ENCODE peak calls at places on chromosomes 2 and 18, in ten cellular contexts. S, E, M, X, H, P, K, Q, I and T are unnamed samples.

GRCh38 chr2:36812196-36812595 is 115.7 kb downstream of the VIT start:
- DNase-seq in S (peak), E (no peak), M (no peak), X (no peak), H (no peak), P (no peak), K (no peak), Q (peak), I (no peak), T (peak)

GRCh38 chr2:37109523-37109922 is 25.2 kb downstream of the GPATCH11 start:
- DNase-seq in S (no peak), E (no peak), M (no peak), X (no peak), H (no peak), P (no peak), K (no peak), Q (no peak), I (no peak), T (no peak)

GRCh38 chr2:117686699-117687098 is 127.8 kb upstream of the DDX18 start:
- DNase-seq in S (no peak), E (no peak), M (no peak), X (no peak), H (no peak), P (no peak), K (no peak), Q (no peak), I (no peak), T (no peak)

GRCh38 chr2:72993147-72993546 is 75.8 kb downstream of the EMX1 start:
- DNase-seq in S (peak), E (no peak), M (no peak), X (no peak), H (peak), P (peak), K (peak), Q (peak), I (no peak), T (peak)

GRCh38 chr2:128660836-128661235 is 342.2 kb upstream of the HS6ST1 start:
- DNase-seq in S (no peak), E (no peak), M (no peak), X (no peak), H (no peak), P (no peak), K (no peak), Q (no peak), I (no peak), T (no peak)

GRCh38 chr2:120619579-120619978 is 116.1 kb upstream of the GLI2 start:
- DNase-seq in S (no peak), E (no peak), M (no peak), X (no peak), H (no peak), P (no peak), K (no peak), Q (no peak), I (no peak), T (no peak)

GRCh38 chr2:217694296-217694695 is 308.5 kb downstream of the TNS1 start:
- DNase-seq in S (no peak), E (no peak), M (no peak), X (no peak), H (no peak), P (no peak), K (no peak), Q (no peak), I (no peak), T (peak)

GRCh38 chr2:157170299-157170698 is 87.2 kb upstream of the GALNT5 start:
- DNase-seq in S (no peak), E (no peak), M (no peak), X (no peak), H (no peak), P (no peak), K (no peak), Q (no peak), I (no peak), T (no peak)

GRCh38 chr18:79914614-79915160 is 36.8 kb downstream of the SLC66A2 start:
- DNase-seq in S (no peak), E (no peak), M (no peak), X (no peak), H (no peak), P (no peak), K (no peak), Q (no peak), I (no peak), T (no peak)

GRCh38 chr2:134132487-134132857 is 121.4 kb upstream of the MGAT5 start:
- DNase-seq in S (peak), E (no peak), M (no peak), X (no peak), H (no peak), P (no peak), K (no peak), Q (no peak), I (no peak), T (no peak)

GRCh38 chr18:76721207-76721996 is 101.0 kb upstream of the ZNF236 start:
- DNase-seq in S (no peak), E (no peak), M (no peak), X (no peak), H (peak), P (no peak), K (peak), Q (no peak), I (peak), T (no peak)

GRCh38 chr2:204015118-204015842 is 78.7 kb downstream of the ICOS start:
- DNase-seq in S (no peak), E (no peak), M (no peak), X (no peak), H (peak), P (no peak), K (peak), Q (no peak), I (no peak), T (no peak)

GRCh38 chr2:86765308-86765695 is 25.4 kb downstream of the CD8A start:
- DNase-seq in S (no peak), E (no peak), M (no peak), X (no peak), H (no peak), P (no peak), K (no peak), Q (no peak), I (no peak), T (no peak)

GRCh38 chr2:5444854-5445253 is 247.3 kb upstream of the SOX11 start:
- DNase-seq in S (no peak), E (no peak), M (no peak), X (no peak), H (no peak), P (no peak), K (no peak), Q (no peak), I (no peak), T (no peak)

GRCh38 chr2:18244840-18245239 is 315.6 kb downstream of the RDH14 start:
- DNase-seq in S (no peak), E (no peak), M (no peak), X (no peak), H (no peak), P (no peak), K (no peak), Q (peak), I (no peak), T (no peak)

GRCh38 chr18:58941426-58942099 is 76.9 kb downstream of the ZNF532 start:
- DNase-seq in S (no peak), E (no peak), M (no peak), X (no peak), H (no peak), P (no peak), K (no peak), Q (no peak), I (no peak), T (no peak)

GRCh38 chr2:223855426-223855825 is 18.0 kb upstream of the AP1S3 start:
- DNase-seq in S (no peak), E (no peak), M (no peak), X (no peak), H (no peak), P (no peak), K (no peak), Q (no peak), I (no peak), T (no peak)

GRCh38 chr2:28206786-28207185 is 185.9 kb upstream of the FOSL2 start:
- DNase-seq in S (no peak), E (no peak), M (no peak), X (no peak), H (no peak), P (no peak), K (no peak), Q (no peak), I (no peak), T (peak)

GRCh38 chr2:196316050-196316430 is 144.7 kb upstream of the STK17B start:
- DNase-seq in S (no peak), E (no peak), M (no peak), X (no peak), H (no peak), P (no peak), K (no peak), Q (no peak), I (no peak), T (peak)

GRCh38 chr2:81981616-81982015 is 1677.1 kb upstream of the LRRTM1 start:
- DNase-seq in S (no peak), E (no peak), M (no peak), X (no peak), H (no peak), P (no peak), K (no peak), Q (no peak), I (no peak), T (no peak)

GRCh38 chr18:33957705-33958104 is 267.0 kb downstream of the NOL4 start:
- DNase-seq in S (no peak), E (no peak), M (no peak), X (no peak), H (no peak), P (no peak), K (no peak), Q (no peak), I (no peak), T (no peak)

GRCh38 chr18:23259701-23260661 is 124.7 kb downstream of the CABLES1 start:
- DNase-seq in S (peak), E (peak), M (peak), X (peak), H (peak), P (peak), K (peak), Q (peak), I (no peak), T (peak)

GRCh38 chr18:79953921-79954651 is 2.6 kb upstream of the SLC66A2 start:
- DNase-seq in S (no peak), E (no peak), M (no peak), X (no peak), H (no peak), P (no peak), K (peak), Q (no peak), I (no peak), T (peak)

GRCh38 chr18:26405190-26405781 is 143.1 kb downstream of the KCTD1 start:
- DNase-seq in S (peak), E (no peak), M (no peak), X (peak), H (no peak), P (no peak), K (peak), Q (peak), I (no peak), T (peak)

GRCh38 chr2:79011485-79011884 is 14.0 kb upstream of the REG3G start:
- DNase-seq in S (no peak), E (no peak), M (no peak), X (no peak), H (no peak), P (no peak), K (no peak), Q (no peak), I (no peak), T (no peak)

GRCh38 chr2:69933839-69934613 is 19.1 kb downstream of the MXD1 start:
- DNase-seq in S (peak), E (no peak), M (no peak), X (peak), H (no peak), P (peak), K (peak), Q (no peak), I (no peak), T (peak)

GRCh38 chr2:235492850-235493344 is 946 bp upstream of the AGAP1 start:
- DNase-seq in S (no peak), E (no peak), M (no peak), X (no peak), H (no peak), P (no peak), K (no peak), Q (peak), I (no peak), T (no peak)

GRCh38 chr2:209685963-209686362 is 85.7 kb upstream of the UNC80 start:
- DNase-seq in S (no peak), E (no peak), M (no peak), X (no peak), H (no peak), P (no peak), K (no peak), Q (no peak), I (no peak), T (no peak)

GRCh38 chr2:191622374-191623320 is 55.3 kb upstream of the NABP1 start:
- DNase-seq in S (no peak), E (no peak), M (no peak), X (no peak), H (no peak), P (no peak), K (peak), Q (no peak), I (no peak), T (no peak)

GRCh38 chr2:69054431-69054830 is 41.5 kb downstream of the ANTXR1 start:
- DNase-seq in S (no peak), E (no peak), M (no peak), X (peak), H (no peak), P (no peak), K (peak), Q (no peak), I (no peak), T (no peak)

GRCh38 chr2:207251573-207252192 is 85.9 kb upstream of the KLF7 start:
- DNase-seq in S (no peak), E (no peak), M (no peak), X (peak), H (no peak), P (no peak), K (peak), Q (no peak), I (no peak), T (no peak)

GRCh38 chr18:9366126-9366714 is 31.6 kb downstream of the TWSG1 start:
- DNase-seq in S (no peak), E (no peak), M (peak), X (peak), H (no peak), P (no peak), K (no peak), Q (peak), I (no peak), T (peak)

GRCh38 chr2:26846881-26847662 is 860 bp upstream of the DPYSL5 start:
- DNase-seq in S (no peak), E (no peak), M (no peak), X (no peak), H (no peak), P (no peak), K (peak), Q (no peak), I (no peak), T (no peak)

GRCh38 chr18:69161383-69162028 is 239.2 kb upstream of the DOK6 start:
- DNase-seq in S (no peak), E (no peak), M (no peak), X (peak), H (no peak), P (no peak), K (no peak), Q (peak), I (no peak), T (peak)

GRCh38 chr2:152635635-152636298 is 81.5 kb downstream of the PRPF40A start:
- DNase-seq in S (peak), E (no peak), M (no peak), X (peak), H (peak), P (peak), K (peak), Q (peak), I (peak), T (peak)